ENCODE peak calls at places on chromosomes 1 and 21, in ten cellular contexts. J is sigmoid colon, R is heart left ventricle, U is Peyer's patch, Y is IMR-90, D is adrenal gland, A is spleen, N is tibial nerve, Z is A549, F is body of pancreas. H is an unnamed sample. For H3K4me1, the result is how much of the 10 kb centered on the place peaks cover.

GRCh38 chr1:37692834-37693175 is 489 bp downstream of the CDCA8 start:
- DNase-seq in A (no peak), Z (peak), F (peak), R (no peak), U (no peak), D (no peak), N (no peak), J (no peak), Y (no peak), H (no peak)

GRCh38 chr1:221039616-221040015 is 160.4 kb downstream of the HLX start:
- DNase-seq in Z (no peak), U (no peak), F (no peak), D (no peak), Y (peak), N (no peak), R (no peak), J (no peak), A (no peak), H (no peak)

GRCh38 chr1:55474168-55474786 is 259.1 kb upstream of the USP24 start:
- DNase-seq in Z (peak), A (no peak), Y (peak), N (no peak), D (peak), F (no peak), R (no peak), J (no peak), U (no peak), H (no peak)

GRCh38 chr1:209884665-209885117 is 53.3 kb upstream of the SYT14 start:
- DNase-seq in J (peak), Z (peak), N (peak), F (peak), D (peak), U (no peak), Y (peak), R (peak), A (no peak), H (no peak)

GRCh38 chr21:44011123-44011773 is 861 bp upstream of the TRAPPC10 start:
- DNase-seq in R (no peak), Y (no peak), D (no peak), A (no peak), J (no peak), F (no peak), Z (no peak), N (no peak), U (no peak), H (peak)

GRCh38 chr1:145985129-145985501 is 11.3 kb downstream of the TXNIP start:
- DNase-seq in N (no peak), F (peak), Y (no peak), A (no peak), D (peak), J (peak), Z (no peak), R (no peak), U (no peak), H (no peak)

GRCh38 chr1:96944743-96945142 is 223.2 kb downstream of the PTBP2 start:
- DNase-seq in D (no peak), Z (no peak), A (no peak), R (no peak), N (no peak), J (no peak), Y (no peak), U (no peak), F (no peak), H (no peak)

GRCh38 chr1:37670133-37670532 is 22.2 kb upstream of the CDCA8 start:
- DNase-seq in R (no peak), J (no peak), A (peak), Y (no peak), F (no peak), D (no peak), U (no peak), Z (no peak), N (no peak), H (no peak)

GRCh38 chr1:208542309-208542708 is 298.1 kb upstream of the PLXNA2 start:
- DNase-seq in J (no peak), Y (no peak), Z (no peak), U (no peak), N (no peak), R (no peak), A (no peak), D (no peak), F (no peak), H (no peak)

GRCh38 chr1:1381294-1381693 is 6.3 kb upstream of the AURKAIP1 start:
- DNase-seq in A (no peak), Y (no peak), F (no peak), U (no peak), R (no peak), N (no peak), Z (no peak), D (no peak), J (no peak), H (no peak)

GRCh38 chr1:84936116-84936810 is 43.3 kb upstream of the LPAR3 start:
- DNase-seq in J (no peak), N (no peak), Y (peak), R (no peak), U (no peak), D (peak), F (peak), A (no peak), Z (peak), H (peak)

GRCh38 chr1:170685166-170685565 is 21.2 kb downstream of the PRRX1 start:
- DNase-seq in Y (peak), D (no peak), R (no peak), J (no peak), N (no peak), A (no peak), Z (no peak), U (no peak), F (no peak), H (no peak)

GRCh38 chr1:46301406-46302090 is 1.9 kb downstream of the LRRC41 start:
- DNase-seq in U (no peak), Y (peak), J (peak), Z (no peak), A (no peak), R (peak), N (peak), F (no peak), D (peak), H (no peak)

GRCh38 chr1:46303872-46304326 is 401 bp downstream of the UQCRH start:
- DNase-seq in U (no peak), J (no peak), N (no peak), R (no peak), Z (no peak), A (no peak), F (no peak), Y (no peak), D (no peak), H (no peak)

GRCh38 chr1:46300673-46301405 is 2.6 kb downstream of the LRRC41 start:
- DNase-seq in R (peak), N (no peak), Y (peak), A (no peak), F (peak), Z (no peak), U (no peak), J (peak), D (peak), H (no peak)

GRCh38 chr1:46303038-46303871 is at the start of the genes LRRC41 and UQCRH:
- DNase-seq in A (peak), N (peak), Y (peak), F (peak), R (peak), J (peak), Z (peak), U (peak), D (peak), H (peak)

GRCh38 chr1:46302091-46303037 is 1.1 kb downstream of the LRRC41 start:
- DNase-seq in F (peak), R (peak), N (peak), U (peak), Z (no peak), D (peak), Y (peak), A (peak), J (peak), H (peak)
- TF ChIP-seq POLR2A in F (peak), R (no peak), N (no peak), U (no peak), Z (no peak), D (peak), Y (no peak), A (no peak), J (no peak), H (peak)

DNA sequence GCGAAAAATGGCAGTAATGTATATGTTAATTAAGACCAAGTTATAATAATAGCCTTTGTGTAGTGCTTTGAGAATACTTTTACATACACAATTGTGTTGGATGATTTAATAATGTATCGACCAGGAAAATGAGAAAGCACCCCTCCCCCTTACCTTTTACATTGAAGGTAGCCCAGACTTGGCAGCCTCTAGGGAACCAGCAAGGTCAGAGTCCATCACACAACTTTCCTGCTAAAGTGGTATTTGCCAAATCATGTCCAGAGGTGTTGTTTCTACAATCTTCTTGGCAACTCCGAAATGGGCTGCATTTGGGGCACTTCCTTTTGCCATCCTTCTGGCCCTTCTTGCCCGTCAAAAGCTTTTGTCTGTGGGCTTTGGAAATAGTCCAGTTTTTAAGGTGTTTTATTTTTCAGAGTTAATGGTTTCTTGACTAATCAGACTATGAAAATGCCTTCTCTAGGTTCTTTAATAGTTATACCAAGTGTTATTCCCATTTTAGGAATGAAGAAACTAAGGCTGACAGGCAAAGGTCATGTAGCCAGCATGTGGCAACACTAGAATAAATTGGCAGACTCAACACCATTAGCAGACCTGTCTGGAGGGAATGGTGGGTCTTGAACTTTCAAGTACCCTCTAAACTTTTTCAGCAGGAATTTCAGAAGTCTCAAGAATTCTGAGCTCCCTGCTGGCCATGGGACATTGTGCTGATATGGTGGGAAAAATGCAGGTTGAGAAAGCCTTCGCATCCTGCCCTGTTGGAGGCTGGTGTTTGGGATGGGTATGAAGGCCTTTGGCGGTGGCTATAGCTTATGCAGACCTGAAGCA is 6.8 kb downstream of the ATP1A1 start:
- DNase-seq in Y (no peak), Z (no peak), N (no peak), U (no peak), D (no peak), F (peak), R (no peak), A (no peak), J (no peak), H (no peak)
- H3K4me1 ChIP-seq in Y (under half), Z (half or more), N (under half), U (under half), D (half or more), F (half or more), R (half or more), A (half or more), J (half or more), H (half or more)

GRCh38 chr1:215476541-215476940 is 90.6 kb upstream of the KCTD3 start:
- DNase-seq in A (no peak), N (no peak), Y (peak), R (no peak), J (no peak), D (no peak), F (no peak), U (no peak), Z (no peak), H (no peak)

GRCh38 chr1:215473943-215474342 is 93.2 kb upstream of the KCTD3 start:
- DNase-seq in U (no peak), J (no peak), Z (no peak), F (no peak), R (no peak), N (no peak), A (no peak), D (no peak), Y (peak), H (no peak)

GRCh38 chr1:215474940-215475339 is 92.2 kb upstream of the KCTD3 start:
- DNase-seq in U (no peak), Z (no peak), F (no peak), J (no peak), D (peak), N (no peak), A (no peak), R (no peak), Y (no peak), H (no peak)

GRCh38 chr1:215475719-215476525 is 91.2 kb upstream of the KCTD3 start:
- DNase-seq in N (no peak), D (no peak), J (no peak), U (no peak), Y (peak), A (no peak), F (no peak), Z (no peak), R (no peak), H (no peak)

GRCh38 chr1:215472723-215473122 is 94.4 kb upstream of the KCTD3 start:
- DNase-seq in Y (no peak), R (no peak), Z (no peak), N (no peak), D (no peak), A (no peak), F (no peak), J (no peak), U (no peak), H (no peak)
- TF ChIP-seq CTCF in Y (no peak), R (no peak), Z (no peak), N (no peak), D (no peak), A (no peak), F (no peak), J (no peak), U (no peak), H (no peak)

GRCh38 chr1:11833497-11833896 is 14.1 kb downstream of the NPPA start:
- DNase-seq in F (no peak), R (no peak), J (no peak), Y (no peak), Z (no peak), U (no peak), A (no peak), D (no peak), N (no peak), H (no peak)

GRCh38 chr1:11828511-11828910 is 19.1 kb downstream of the NPPA start:
- DNase-seq in R (no peak), Y (no peak), J (peak), A (no peak), N (no peak), U (no peak), F (no peak), Z (no peak), D (no peak), H (no peak)

GRCh38 chr1:11835441-11836225 is 11.9 kb downstream of the NPPA start:
- DNase-seq in U (no peak), A (no peak), Z (no peak), N (no peak), J (no peak), D (no peak), F (no peak), Y (no peak), R (no peak), H (no peak)

GRCh38 chr1:11833900-11834299 is 13.7 kb downstream of the NPPA start:
- DNase-seq in N (no peak), Y (no peak), U (no peak), D (no peak), J (no peak), A (no peak), R (no peak), Z (no peak), F (no peak), H (no peak)

GRCh38 chr1:11831945-11832725 is 15.4 kb downstream of the NPPA start:
- DNase-seq in F (no peak), U (no peak), Z (no peak), R (no peak), Y (no peak), A (no peak), N (no peak), D (no peak), J (peak), H (no peak)
- TF ChIP-seq POLR2A in F (no peak), U (no peak), Z (no peak), R (no peak), Y (no peak), A (no peak), N (no peak), D (no peak), J (no peak), H (no peak)

GRCh38 chr1:206685256-206685748 is 597 bp downstream of the MAPKAPK2 start:
- DNase-seq in Z (peak), Y (peak), U (no peak), R (peak), D (peak), F (peak), J (peak), N (no peak), A (peak), H (no peak)

GRCh38 chr1:206687251-206687914 is 2.7 kb downstream of the MAPKAPK2 start:
- DNase-seq in D (no peak), J (no peak), U (no peak), F (no peak), A (no peak), R (no peak), N (no peak), Y (no peak), Z (no peak), H (no peak)

GRCh38 chr1:206685749-206686485 is 1.2 kb downstream of the MAPKAPK2 start:
- DNase-seq in R (peak), D (peak), N (peak), Y (peak), J (peak), F (peak), Z (peak), A (peak), U (peak), H (peak)

GRCh38 chr1:206687915-206688442 is 3.3 kb downstream of the MAPKAPK2 start:
- DNase-seq in A (no peak), F (no peak), Z (no peak), R (no peak), N (no peak), Y (peak), J (peak), U (no peak), D (no peak), H (no peak)

GRCh38 chr1:206686486-206687249 is 2.0 kb downstream of the MAPKAPK2 start:
- DNase-seq in U (peak), A (no peak), N (no peak), Y (no peak), Z (peak), D (no peak), F (no peak), J (no peak), R (no peak), H (no peak)
- H3K4me1 ChIP-seq in U (under half), A (half or more), N (under half), Y (under half), Z (half or more), D (half or more), F (half or more), J (half or more), R (half or more), H (half or more)

GRCh38 chr21:16082038-16082816 is 352.4 kb downstream of the USP25 start:
- DNase-seq in Y (peak), D (no peak), A (no peak), U (no peak), Z (no peak), J (no peak), F (no peak), R (no peak), N (no peak), H (no peak)

GRCh38 chr21:16085436-16085835 is 355.7 kb downstream of the USP25 start:
- DNase-seq in U (no peak), F (no peak), Y (peak), R (no peak), D (no peak), J (no peak), N (no peak), A (no peak), Z (no peak), H (no peak)

GRCh38 chr21:16086121-16086520 is 356.3 kb downstream of the USP25 start:
- DNase-seq in A (no peak), Y (no peak), D (no peak), Z (no peak), R (no peak), N (no peak), F (no peak), J (no peak), U (no peak), H (no peak)

GRCh38 chr21:16086936-16087335 is 357.2 kb downstream of the USP25 start:
- DNase-seq in R (no peak), F (no peak), Y (no peak), Z (no peak), D (no peak), N (no peak), U (no peak), J (no peak), A (no peak), H (no peak)

GRCh38 chr21:16084776-16085364 is 355.1 kb downstream of the USP25 start:
- DNase-seq in D (peak), Y (peak), J (peak), F (peak), U (no peak), N (peak), A (no peak), Z (no peak), R (peak), H (no peak)
- TF ChIP-seq CTCF in D (no peak), Y (no peak), J (no peak), F (no peak), U (no peak), N (no peak), A (no peak), Z (no peak), R (no peak), H (no peak)

GRCh38 chr1:24900985-24901781 is 28.9 kb downstream of the RUNX3 start:
- DNase-seq in A (no peak), J (no peak), N (no peak), Z (no peak), F (no peak), Y (no peak), U (no peak), D (no peak), R (no peak), H (peak)
- TF ChIP-seq POLR2A in A (no peak), J (no peak), N (no peak), Z (no peak), F (no peak), Y (no peak), U (no peak), D (no peak), R (no peak), H (no peak)

GRCh38 chr1:24289937-24290595 is 29.1 kb upstream of the GRHL3 start:
- DNase-seq in N (peak), Z (peak), F (peak), Y (peak), R (peak), A (peak), U (no peak), J (peak), D (peak), H (peak)
- H3K4me1 ChIP-seq in N (under half), Z (half or more), F (under half), Y (under half), R (under half), A (under half), U (under half), J (under half), D (under half), H (under half)

GRCh38 chr1:161728376-161729226 is 7.3 kb downstream of the FCRLB start:
- DNase-seq in F (no peak), Z (no peak), J (no peak), Y (no peak), R (no peak), D (no peak), U (no peak), A (no peak), N (no peak), H (no peak)
- TF ChIP-seq CTCF in F (no peak), Z (no peak), J (no peak), Y (no peak), R (no peak), D (no peak), U (no peak), A (no peak), N (no peak), H (no peak)

DNA sequence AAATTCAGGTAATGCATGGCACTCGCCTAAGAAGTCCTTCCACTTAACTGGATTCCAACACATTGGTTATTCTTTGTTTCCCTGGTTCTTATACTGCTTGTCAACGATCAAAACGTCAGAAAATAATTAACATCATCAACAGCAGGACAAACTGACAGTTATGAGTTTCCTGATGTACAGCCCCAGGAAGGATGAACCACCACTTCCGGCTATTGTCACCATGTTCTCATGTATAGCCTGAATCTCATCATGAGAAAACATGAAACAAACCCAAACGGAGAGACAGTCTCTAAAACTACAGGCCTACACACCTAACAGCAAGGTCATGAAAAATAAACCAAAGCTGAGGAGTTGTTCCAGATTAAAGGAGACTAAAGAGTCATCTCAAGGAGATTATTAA is 60.5 kb upstream of the FBXO28 start:
- DNase-seq in A (no peak), R (no peak), F (no peak), Z (no peak), D (no peak), Y (no peak), U (no peak), N (no peak), J (no peak), H (no peak)
- TF ChIP-seq POLR2A in A (no peak), R (no peak), F (no peak), Z (no peak), D (no peak), Y (no peak), U (no peak), N (no peak), J (no peak), H (no peak)